ENCODE peak calls at places on chromosomes 11 and 22, in seven cellular contexts. J is AG09309, U is transverse colon, D is ovary, G is psoas muscle, M is spleen, C is uterus. L is an unnamed sample.

GRCh38 chr11:131279685-131280084 is 90.7 kb upstream of the NTM start:
- DNase-seq in G (no peak), M (no peak), U (no peak), J (no peak), D (no peak), C (no peak), L (no peak)

GRCh38 chr11:6926208-6927029 is at the start of gene ZNF215:
- DNase-seq in U (peak; percentile 89), C (peak; percentile 70), G (peak; percentile 82), D (peak; percentile 47), M (peak; percentile 86), J (peak; percentile 40), L (peak; percentile 90)

GRCh38 chr22:23058481-23059336 is 11.6 kb upstream of the GNAZ start:
- DNase-seq in M (peak; percentile 48), G (peak; percentile 29), U (no peak), C (no peak), J (no peak), D (peak; percentile 7), L (peak; percentile 62)

GRCh38 chr11:47967577-47968230 is 12.7 kb upstream of the PTPRJ start:
- DNase-seq in C (no peak), U (no peak), D (no peak), J (no peak), M (no peak), G (no peak), L (no peak)

GRCh38 chr11:40722179-40722795 is 737.2 kb downstream of the LRRC4C start:
- DNase-seq in U (no peak), D (no peak), C (no peak), G (no peak), J (no peak), M (no peak), L (no peak)

GRCh38 chr11:75703709-75704237 is 13.9 kb upstream of the MOGAT2 start:
- DNase-seq in M (no peak), U (no peak), C (no peak), D (no peak), J (no peak), G (no peak), L (no peak)

GRCh38 chr11:119854521-119854920 is 125.5 kb upstream of the NECTIN1 start:
- DNase-seq in J (no peak), U (peak; percentile 29), M (no peak), G (no peak), D (no peak), C (no peak), L (no peak)

GRCh38 chr11:95074806-95075563 is 8.3 kb downstream of the SRSF8 start:
- DNase-seq in D (peak; percentile 50), M (peak; percentile 81), C (peak; percentile 55), U (peak; percentile 82), G (peak; percentile 92), J (no peak), L (no peak)

GRCh38 chr11:126383301-126384052 is 28.0 kb downstream of the ST3GAL4 start:
- DNase-seq in M (peak; percentile 72), D (peak; percentile 25), G (peak; percentile 26), C (no peak), U (no peak), J (no peak), L (no peak)

GRCh38 chr11:2796091-2796490 is 89.5 kb downstream of the CDKN1C start:
- DNase-seq in D (peak; percentile 21), J (no peak), C (peak; percentile 14), U (peak; percentile 6), M (peak; percentile 35), G (peak; percentile 15), L (no peak)

GRCh38 chr11:13446444-13446843 is 16.6 kb downstream of the BTBD10 start:
- DNase-seq in D (no peak), G (no peak), J (no peak), U (no peak), C (no peak), M (no peak), L (no peak)

GRCh38 chr22:46824348-46824909 is 62.0 kb downstream of the TBC1D22A start:
- DNase-seq in D (no peak), J (no peak), G (no peak), U (no peak), C (no peak), M (no peak), L (peak; percentile 50)

GRCh38 chr22:27408068-27408467 is 393.5 kb downstream of the MN1 start:
- DNase-seq in C (no peak), M (no peak), G (no peak), D (no peak), U (no peak), J (no peak), L (no peak)

GRCh38 chr11:43376065-43376464 is 17.3 kb downstream of the TTC17 start:
- DNase-seq in U (no peak), C (no peak), M (no peak), G (no peak), J (no peak), D (no peak), L (no peak)

GRCh38 chr11:88555018-88555828 is 217.7 kb upstream of the CTSC start:
- DNase-seq in C (peak; percentile 69), U (no peak), J (peak; percentile 100), G (no peak), M (no peak), D (no peak), L (no peak)

GRCh38 chr11:12606597-12606996 is 67.6 kb upstream of the TEAD1 start:
- DNase-seq in J (peak; percentile 68), G (no peak), M (no peak), C (no peak), D (no peak), U (no peak), L (no peak)

GRCh38 chr11:117037952-117038350 is 60.3 kb downstream of the SIK3 start:
- DNase-seq in C (no peak), G (no peak), D (no peak), U (no peak), J (no peak), M (no peak), L (no peak)

GRCh38 chr11:103436131-103436770 is 327.0 kb downstream of the DYNC2H1 start:
- DNase-seq in C (no peak), G (no peak), J (no peak), U (no peak), D (no peak), M (no peak), L (no peak)

GRCh38 chr11:103433976-103434375 is 324.8 kb downstream of the DYNC2H1 start:
- DNase-seq in G (no peak), C (no peak), J (no peak), U (no peak), D (no peak), M (no peak), L (no peak)

DNA sequence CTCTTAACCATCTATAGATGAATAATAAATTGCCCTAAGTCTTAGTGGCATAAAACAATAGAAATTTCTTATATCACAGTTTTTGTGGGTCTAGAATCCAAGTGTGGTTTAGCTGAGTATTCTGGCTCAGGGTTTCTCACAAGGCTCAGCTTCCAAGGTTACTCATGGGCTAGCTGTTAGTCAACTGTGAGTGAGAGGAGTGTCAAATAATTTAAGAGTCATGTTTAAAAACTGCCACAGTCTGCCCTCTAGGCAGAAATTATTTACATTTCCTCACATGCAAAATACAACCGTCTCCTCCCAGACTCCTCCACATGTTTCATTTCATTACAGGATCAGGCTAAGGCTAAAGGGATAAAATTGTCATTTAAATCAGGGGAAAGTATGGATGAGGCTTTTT is 324.2 kb downstream of the DYNC2H1 start:
- DNase-seq in G (no peak), D (no peak), M (no peak), C (no peak), J (peak; percentile 52), U (no peak), L (no peak)
- TF ChIP-seq CTCF in G (no peak), D (no peak), M (no peak), C (no peak), J (peak; percentile 2), U (no peak), L (no peak)

DNA sequence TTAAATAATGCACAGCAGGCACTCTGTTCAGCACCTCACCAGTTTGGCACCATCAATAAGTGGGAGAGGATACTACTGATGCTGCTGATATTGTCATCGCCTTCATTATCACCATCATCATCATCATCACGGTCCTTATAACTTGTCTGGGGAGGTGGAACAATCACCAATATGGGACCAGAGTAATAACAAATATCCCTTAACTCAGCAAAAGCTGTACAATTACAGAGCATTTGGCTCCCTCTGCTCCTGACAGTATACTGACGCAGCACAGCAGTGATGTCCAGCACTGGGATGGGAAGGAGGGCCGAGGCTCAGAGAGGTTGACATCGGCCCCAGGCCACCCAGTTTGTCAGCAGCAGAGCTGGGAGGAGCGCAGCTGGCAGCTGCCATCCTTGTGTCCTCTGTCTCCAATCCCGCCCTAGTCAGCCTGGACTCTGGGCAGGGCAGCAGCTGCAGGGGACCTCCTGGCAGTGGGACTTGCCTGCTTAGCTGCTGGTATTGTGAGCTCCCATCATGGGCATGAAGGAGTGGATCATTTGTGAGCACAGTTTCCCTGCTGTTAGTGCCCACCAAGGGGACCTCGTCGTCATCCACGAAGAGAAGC is 90.0 kb downstream of the DHCR7 start:
- DNase-seq in G (no peak), D (no peak), C (no peak), J (no peak), U (no peak), M (peak; percentile 54), L (no peak)
- TF ChIP-seq CTCF in G (no peak), D (no peak), C (no peak), J (no peak), U (no peak), M (no peak), L (no peak)

GRCh38 chr11:17500673-17501072 is 24.0 kb upstream of the ABCC8 start:
- DNase-seq in D (no peak), G (no peak), J (no peak), U (no peak), M (no peak), C (no peak), L (no peak)

GRCh38 chr11:17498058-17498457 is 21.4 kb upstream of the ABCC8 start:
- DNase-seq in M (peak; percentile 64), C (no peak), G (no peak), U (peak; percentile 21), D (no peak), J (no peak), L (no peak)

GRCh38 chr11:17502630-17503029 is 26.0 kb upstream of the ABCC8 start:
- DNase-seq in D (no peak), J (no peak), M (no peak), G (no peak), C (no peak), U (no peak), L (no peak)

GRCh38 chr11:17496406-17496805 is 19.8 kb upstream of the ABCC8 start:
- DNase-seq in U (no peak), J (no peak), G (no peak), M (no peak), D (no peak), C (no peak), L (no peak)

DNA sequence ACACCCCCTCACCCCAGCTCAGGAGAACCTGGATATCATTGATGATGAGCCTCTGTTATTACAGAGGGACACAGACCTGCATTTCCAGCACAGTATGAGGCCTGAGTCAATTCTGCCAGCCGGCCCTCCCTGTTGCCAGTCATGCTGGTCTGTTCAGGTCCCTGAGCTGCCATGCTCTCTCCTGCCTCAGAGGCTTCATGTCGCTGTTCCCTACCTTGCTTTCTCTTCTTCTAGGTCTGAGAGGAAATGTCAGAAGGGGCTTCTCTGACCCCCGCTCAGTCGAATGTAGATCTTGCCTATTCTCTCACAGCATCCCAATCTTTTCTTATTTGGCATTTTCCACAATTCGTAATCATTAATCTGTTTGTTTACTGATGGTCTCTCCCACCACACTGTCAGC is 21.8 kb upstream of the ABCC8 start:
- DNase-seq in D (no peak), M (peak; percentile 46), U (no peak), J (no peak), G (no peak), C (no peak), L (no peak)
- TF ChIP-seq CTCF in D (no peak), M (no peak), U (no peak), J (peak; percentile 39), G (peak; percentile 13), C (no peak), L (no peak)

GRCh38 chr11:96341237-96342130 is 1.5 kb downstream of the MAML2 start:
- DNase-seq in D (peak; percentile 75), J (no peak), U (peak; percentile 75), G (peak; percentile 70), M (peak; percentile 91), C (peak; percentile 52), L (peak; percentile 78)
- TF ChIP-seq CTCF in D (peak; percentile 53), J (peak; percentile 78), U (peak; percentile 51), G (no peak), M (no peak), C (peak; percentile 44), L (no peak)

L was measured in coronary artery.